ENCODE peak calls at places on chromosome 11, in nine cellular contexts. N is coronary artery, C is gastrocnemius medialis, X is neural progenitor cell, S is cardiac fibroblast, Q is astrocyte, G is psoas muscle, Y is left ventricle myocardium inferior, E is HL-60. B is an unnamed sample.

GRCh38 chr11:14182833-14183340 is 176.1 kb downstream of the RRAS2 start:
- DNase-seq in Q (no peak), S (no peak), X (no peak), G (no peak), C (no peak), E (no peak), Y (no peak), N (no peak), B (no peak)

GRCh38 chr11:33195391-33196190 is 34.3 kb upstream of the CSTF3 start:
- DNase-seq in E (peak; percentile 63), Y (no peak), X (peak; percentile 30), Q (no peak), G (no peak), S (peak; percentile 26), N (no peak), C (no peak), B (no peak)

GRCh38 chr11:71456831-71457230 is 3.8 kb downstream of the NADSYN1 start:
- DNase-seq in Y (no peak), G (no peak), N (no peak), C (no peak), S (no peak), X (no peak), Q (no peak), E (no peak), B (no peak)

GRCh38 chr11:69657911-69658605 is 17.1 kb downstream of the LTO1 start:
- DNase-seq in G (no peak), N (no peak), S (no peak), Q (peak; percentile 41), C (peak; percentile 4), E (no peak), X (peak; percentile 97), Y (no peak), B (no peak)

GRCh38 chr11:121437018-121437685 is 15.0 kb upstream of the SORL1 start:
- DNase-seq in Q (peak; percentile 26), S (peak; percentile 51), N (no peak), G (no peak), C (no peak), E (peak; percentile 77), Y (no peak), X (no peak), B (no peak)

GRCh38 chr11:69869311-69869939 is 50.2 kb upstream of the FGF3 start:
- DNase-seq in G (no peak), S (no peak), C (no peak), X (no peak), E (no peak), Q (no peak), Y (no peak), N (peak; percentile 65), B (no peak)

GRCh38 chr11:69136471-69136870 is 19.3 kb upstream of the SMIM38 start:
- DNase-seq in N (no peak), S (no peak), G (no peak), C (no peak), X (no peak), Q (no peak), Y (no peak), E (no peak), B (no peak)

GRCh38 chr11:33329705-33330329 is 72.6 kb downstream of the HIPK3 start:
- DNase-seq in N (no peak), G (no peak), C (peak; percentile 43), Q (peak; percentile 43), S (peak; percentile 84), Y (no peak), X (peak; percentile 44), E (peak; percentile 37), B (peak; percentile 31)

GRCh38 chr11:116193321-116194114 is 579.3 kb downstream of the BUD13 start:
- DNase-seq in C (no peak), E (no peak), Y (no peak), S (peak; percentile 59), N (no peak), X (peak; percentile 79), Q (peak; percentile 85), G (no peak), B (peak; percentile 3)

GRCh38 chr11:116194156-116194904 is 578.5 kb downstream of the BUD13 start:
- DNase-seq in X (no peak), Y (no peak), G (no peak), C (no peak), S (no peak), E (no peak), Q (no peak), N (no peak), B (no peak)

GRCh38 chr11:116190206-116190605 is 582.6 kb downstream of the BUD13 start:
- DNase-seq in Q (no peak), E (no peak), C (no peak), X (no peak), G (no peak), S (no peak), N (no peak), Y (no peak), B (no peak)

GRCh38 chr11:116190861-116191260 is 581.9 kb downstream of the BUD13 start:
- DNase-seq in Y (no peak), E (no peak), S (no peak), N (no peak), C (no peak), G (no peak), Q (no peak), X (no peak), B (no peak)

GRCh38 chr11:116192509-116193206 is 580.1 kb downstream of the BUD13 start:
- DNase-seq in S (no peak), N (no peak), X (peak; percentile 41), G (no peak), Q (no peak), E (no peak), C (no peak), Y (no peak), B (no peak)
- H3K4me3 ChIP-seq in S (no peak overlapping the region), N (peak overlapping the region; percentile 70), X (peak overlapping the region; percentile 46), G (peak overlapping the region; percentile 38), Q (peak overlapping the region; percentile 63), E (no peak overlapping the region), C (peak overlapping the region; percentile 52), Y (peak overlapping the region; percentile 65), B (no peak overlapping the region)

DNA sequence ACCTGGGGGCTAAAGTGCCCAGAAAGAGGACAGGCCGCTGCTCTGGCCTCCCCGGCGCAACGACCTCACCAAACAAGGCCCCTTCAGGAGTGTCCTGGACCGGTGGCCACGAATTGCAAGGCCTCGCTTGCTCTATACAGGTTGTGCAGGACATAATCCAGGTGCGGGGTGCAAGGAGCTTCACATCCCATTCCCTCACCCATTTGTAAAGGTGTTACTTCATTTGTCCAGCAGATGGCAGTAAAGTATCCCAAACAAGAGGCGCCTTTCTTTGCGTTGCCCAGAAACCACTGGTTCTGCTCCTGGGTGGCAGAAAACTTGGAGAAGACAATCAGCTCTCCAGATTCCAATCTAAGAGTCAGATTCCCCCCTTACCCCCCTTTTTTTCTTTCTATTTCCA is 35.9 kb upstream of the PRDM11 start:
- DNase-seq in N (no peak), E (peak; percentile 35), G (no peak), Q (peak; percentile 21), X (peak; percentile 87), S (peak; percentile 85), C (no peak), Y (no peak), B (no peak)
- TF ChIP-seq CTCF in N (peak; percentile 81), E (peak; percentile 44), G (peak; percentile 86), Q (peak; percentile 60), X (peak; percentile 82), S (peak; percentile 80), C (peak; percentile 88), Y (peak; percentile 88), B (peak; percentile 65)

GRCh38 chr11:63999349-64000025 is 13.2 kb downstream of the OTUB1 start:
- DNase-seq in Q (peak; percentile 42), C (no peak), S (peak; percentile 45), E (no peak), Y (peak; percentile 53), G (peak; percentile 54), X (peak; percentile 87), N (no peak), B (no peak)

GRCh38 chr11:64000740-64001514 is 14.7 kb downstream of the OTUB1 start:
- DNase-seq in Y (no peak), Q (no peak), X (peak; percentile 38), S (no peak), N (no peak), E (no peak), G (no peak), C (no peak), B (no peak)

GRCh38 chr11:63998558-63999348 is 12.5 kb downstream of the OTUB1 start:
- DNase-seq in G (no peak), X (peak; percentile 69), Q (no peak), Y (peak; percentile 38), N (no peak), S (no peak), E (no peak), C (no peak), B (no peak)

GRCh38 chr11:64001552-64002427 is 15.6 kb downstream of the OTUB1 start:
- DNase-seq in S (peak; percentile 74), Y (peak; percentile 36), Q (no peak), E (no peak), N (no peak), X (no peak), G (no peak), C (no peak), B (no peak)

DNA sequence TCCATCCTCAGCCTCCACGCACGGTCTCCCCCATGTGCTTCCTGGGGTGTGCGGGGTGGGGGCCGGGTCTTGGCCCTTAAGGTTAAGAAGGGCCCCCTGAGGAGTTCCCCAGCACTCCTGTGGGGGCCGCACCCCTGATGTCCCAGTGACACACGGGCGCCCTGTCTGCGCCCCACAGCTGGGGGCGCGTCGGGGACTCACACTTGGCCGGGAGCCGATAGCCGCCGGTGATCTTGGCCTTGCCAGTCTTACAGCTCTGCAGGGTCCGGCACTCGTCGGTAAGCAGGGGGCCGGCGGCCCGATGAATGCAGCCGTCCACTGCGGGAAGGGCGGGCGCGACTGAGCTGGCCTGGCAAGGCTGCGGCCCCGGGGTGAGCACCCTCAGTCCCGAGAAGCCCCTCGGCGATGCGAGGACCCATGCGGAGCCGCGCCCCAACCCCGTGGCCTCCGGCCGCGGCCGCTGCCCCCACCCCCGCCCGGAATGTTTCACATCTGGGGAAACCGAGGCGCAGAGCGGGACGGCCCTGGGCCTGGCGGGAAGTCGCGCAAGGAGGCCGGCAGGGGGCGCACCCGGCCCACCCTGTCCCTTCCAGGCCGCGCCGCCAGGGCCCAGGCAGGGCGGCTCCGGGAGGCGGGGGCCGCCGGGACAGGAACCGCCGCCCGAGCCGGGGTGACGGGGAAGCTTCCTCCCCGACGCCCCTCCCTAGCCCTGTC is 13.9 kb downstream of the OTUB1 start:
- DNase-seq in E (peak; percentile 56), X (peak; percentile 91), G (peak; percentile 82), S (peak; percentile 82), Y (peak; percentile 73), N (no peak), C (no peak), Q (no peak), B (no peak)
- H3K4me3 ChIP-seq in E (no peak overlapping the region), X (peak overlapping the region; percentile 55), G (peak overlapping the region; percentile 53), S (peak overlapping the region; percentile 11), Y (peak overlapping the region; percentile 59), N (peak overlapping the region; percentile 64), C (peak overlapping the region; percentile 30), Q (peak overlapping the region; percentile 33), B (no peak overlapping the region)

GRCh38 chr11:46677169-46677568 is 23.2 kb downstream of the ARHGAP1 start:
- DNase-seq in N (peak; percentile 72), G (no peak), X (no peak), C (no peak), E (no peak), S (no peak), Q (no peak), Y (no peak), B (no peak)

GRCh38 chr11:46678741-46679130 is 21.7 kb downstream of the ARHGAP1 start:
- DNase-seq in X (no peak), E (no peak), G (no peak), Y (no peak), N (no peak), S (no peak), C (no peak), Q (no peak), B (no peak)

GRCh38 chr11:46676436-46677158 is 23.8 kb downstream of the ARHGAP1 start:
- DNase-seq in E (peak; percentile 79), Q (no peak), C (no peak), X (no peak), Y (no peak), S (no peak), N (peak; percentile 69), G (no peak), B (no peak)

GRCh38 chr11:46679252-46680163 is 20.9 kb downstream of the ARHGAP1 start:
- DNase-seq in G (no peak), X (no peak), Q (no peak), S (no peak), Y (peak; percentile 13), N (peak; percentile 70), E (no peak), C (no peak), B (no peak)

GRCh38 chr11:46677991-46678740 is 22.3 kb downstream of the ARHGAP1 start:
- DNase-seq in Y (no peak), E (no peak), X (no peak), S (no peak), G (no peak), Q (no peak), N (no peak), C (no peak), B (no peak)
- TF ChIP-seq CTCF in Y (no peak), E (no peak), X (no peak), S (no peak), G (no peak), Q (no peak), N (no peak), C (no peak), B (no peak)

B was measured in HFF-Myc.